ENCODE peak calls at places on chromosomes 6 and 20, in eight cellular contexts. J is dorsolateral prefrontal cortex, U is progenitor cell of endocrine pancreas, K is brain microvascular endothelial cell, G is tibial nerve, C is right atrium auricular region, I is bronchial epithelial cell, N is neural progenitor cell. X is an unnamed sample.

GRCh38 chr6:98769546-98769945 is 64.8 kb upstream of the POU3F2 start:
- DNase-seq in J (peak; percentile 30), U (no peak), K (no peak), G (no peak), C (no peak), I (peak; percentile 54), N (peak; percentile 23), X (no peak)

GRCh38 chr6:29017428-29017802 is 12.3 kb upstream of the ZNF311 start:
- DNase-seq in J (no peak), U (no peak), K (no peak), G (no peak), C (no peak), I (no peak), N (no peak), X (no peak)

GRCh38 chr6:36357872-36358234 is 21.2 kb upstream of the BNIP5 start:
- DNase-seq in J (no peak), U (no peak), K (no peak), G (no peak), C (no peak), I (no peak), N (no peak), X (no peak)

GRCh38 chr6:7886132-7886531 is 24.5 kb downstream of the TXNDC5 start:
- DNase-seq in J (no peak), U (no peak), K (no peak), G (no peak), C (no peak), I (no peak), N (no peak), X (no peak)

GRCh38 chr6:166589334-166589731 is 2.9 kb upstream of the RAMACL start:
- DNase-seq in J (no peak), U (no peak), K (no peak), G (no peak), C (no peak), I (no peak), N (no peak), X (no peak)

GRCh38 chr6:25942561-25943147 is 12.2 kb upstream of the SLC17A2 start:
- DNase-seq in J (no peak), U (no peak), K (peak; percentile 24), G (no peak), C (no peak), I (peak; percentile 57), N (peak; percentile 21), X (no peak)

GRCh38 chr6:75620387-75621304 is 19.0 kb downstream of the SENP6 start:
- DNase-seq in J (no peak), U (no peak), K (no peak), G (no peak), C (no peak), I (no peak), N (no peak), X (no peak)

GRCh38 chr20:4681441-4681840 is 40.3 kb upstream of the PRND start:
- DNase-seq in J (no peak), U (no peak), K (no peak), G (no peak), C (no peak), I (no peak), N (no peak), X (no peak)

GRCh38 chr6:37622639-37623038 is 75.0 kb downstream of the MDGA1 start:
- DNase-seq in J (no peak), U (no peak), K (no peak), G (no peak), C (no peak), I (peak; percentile 44), N (no peak), X (no peak)

GRCh38 chr6:167995731-167996151 is 1.7 kb upstream of the KIF25 start:
- DNase-seq in J (no peak), U (no peak), K (no peak), G (no peak), C (no peak), I (no peak), N (no peak), X (no peak)

GRCh38 chr6:167997642-167998041 is at the start of gene KIF25:
- DNase-seq in J (no peak), U (no peak), K (no peak), G (no peak), C (no peak), I (no peak), N (no peak), X (no peak)

GRCh38 chr6:167995302-167995701 is 2.2 kb upstream of the KIF25 start:
- DNase-seq in J (no peak), U (no peak), K (no peak), G (no peak), C (no peak), I (no peak), N (no peak), X (no peak)

GRCh38 chr6:167998206-167998605 is 735 bp downstream of the KIF25 start:
- DNase-seq in J (no peak), U (no peak), K (no peak), G (no peak), C (no peak), I (no peak), N (no peak), X (no peak)

GRCh38 chr6:167996424-167997199 is 859 bp upstream of the KIF25 start:
- DNase-seq in J (no peak), U (no peak), K (no peak), G (no peak), C (no peak), I (no peak), N (peak; percentile 34), X (no peak)
- TF ChIP-seq CTCF in J (no peak), U (no peak), K (peak; percentile 34), G (no peak), C (no peak), I (no peak), N (no peak), X (no peak)

GRCh38 chr20:23869520-23869919 is 10.0 kb downstream of the CST5 start:
- DNase-seq in J (no peak), U (no peak), K (no peak), G (no peak), C (no peak), I (no peak), N (no peak), X (no peak)

GRCh38 chr20:23867152-23867776 is 12.3 kb downstream of the CST5 start:
- DNase-seq in J (no peak), U (no peak), K (no peak), G (no peak), C (no peak), I (no peak), N (no peak), X (no peak)

GRCh38 chr20:23870461-23870860 is 9.1 kb downstream of the CST5 start:
- DNase-seq in J (no peak), U (no peak), K (no peak), G (no peak), C (no peak), I (no peak), N (no peak), X (no peak)

GRCh38 chr20:23873370-23874015 is 6.1 kb downstream of the CST5 start:
- DNase-seq in J (no peak), U (no peak), K (no peak), G (no peak), C (no peak), I (no peak), N (no peak), X (no peak)

DNA sequence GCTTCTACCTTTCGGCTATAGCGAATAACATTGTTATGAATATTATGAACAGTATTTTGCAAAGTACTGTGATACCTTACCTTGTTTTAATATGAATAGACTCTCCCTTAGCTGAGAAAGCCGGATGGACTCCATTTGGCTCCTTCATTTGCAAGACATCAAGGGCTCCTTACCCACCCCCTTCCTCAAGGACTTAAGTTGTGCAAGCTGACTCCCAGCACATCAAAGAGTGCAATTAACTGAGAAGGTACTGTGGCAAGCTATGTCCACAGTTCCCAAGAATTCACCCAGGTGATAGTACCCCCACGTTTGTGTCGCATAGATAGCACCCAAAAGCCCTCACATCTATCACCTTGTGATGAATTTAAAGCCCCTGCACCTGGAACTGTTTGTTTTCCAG is 11.2 kb downstream of the CST5 start:
- DNase-seq in J (no peak), U (no peak), K (no peak), G (no peak), C (no peak), I (no peak), N (no peak), X (no peak)
- TF ChIP-seq CTCF in J (no peak), U (no peak), K (no peak), G (no peak), C (no peak), I (no peak), N (no peak), X (no peak)

DNA sequence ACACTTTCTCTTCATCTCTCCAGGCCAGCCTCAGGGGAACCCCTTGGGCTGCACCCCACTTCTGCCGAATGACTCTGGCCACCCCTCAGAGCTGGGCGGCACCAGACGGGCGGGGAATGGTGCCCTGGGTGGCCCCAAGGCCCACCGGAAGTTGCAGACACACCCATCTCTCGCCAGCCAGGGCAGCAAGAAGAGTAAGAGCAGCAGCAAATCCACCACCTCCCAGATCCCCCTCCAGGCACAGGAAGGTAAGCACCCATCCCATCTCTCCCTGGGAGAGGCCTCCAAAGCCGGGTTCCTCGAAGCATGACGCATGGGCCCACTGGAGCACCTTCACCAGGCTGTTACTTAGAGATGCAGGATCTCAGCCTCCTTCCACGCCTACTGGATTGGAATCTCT is 11.3 kb downstream of the MDFI start:
- DNase-seq in J (no peak), U (no peak), K (no peak), G (no peak), C (no peak), I (no peak), N (no peak), X (no peak)
- TF ChIP-seq CTCF in J (no peak), U (no peak), K (no peak), G (no peak), C (no peak), I (no peak), N (no peak), X (no peak)

GRCh38 chr20:12833861-12834260 is 174.9 kb upstream of the SPTLC3 start:
- DNase-seq in J (no peak), U (no peak), K (no peak), G (no peak), C (no peak), I (no peak), N (no peak), X (no peak)

GRCh38 chr20:12837646-12838045 is 171.1 kb upstream of the SPTLC3 start:
- DNase-seq in J (no peak), U (no peak), K (no peak), G (no peak), C (no peak), I (peak; percentile 22), N (no peak), X (no peak)

GRCh38 chr20:12835999-12836398 is 172.8 kb upstream of the SPTLC3 start:
- DNase-seq in J (no peak), U (no peak), K (no peak), G (no peak), C (no peak), I (peak; percentile 78), N (no peak), X (no peak)

DNA sequence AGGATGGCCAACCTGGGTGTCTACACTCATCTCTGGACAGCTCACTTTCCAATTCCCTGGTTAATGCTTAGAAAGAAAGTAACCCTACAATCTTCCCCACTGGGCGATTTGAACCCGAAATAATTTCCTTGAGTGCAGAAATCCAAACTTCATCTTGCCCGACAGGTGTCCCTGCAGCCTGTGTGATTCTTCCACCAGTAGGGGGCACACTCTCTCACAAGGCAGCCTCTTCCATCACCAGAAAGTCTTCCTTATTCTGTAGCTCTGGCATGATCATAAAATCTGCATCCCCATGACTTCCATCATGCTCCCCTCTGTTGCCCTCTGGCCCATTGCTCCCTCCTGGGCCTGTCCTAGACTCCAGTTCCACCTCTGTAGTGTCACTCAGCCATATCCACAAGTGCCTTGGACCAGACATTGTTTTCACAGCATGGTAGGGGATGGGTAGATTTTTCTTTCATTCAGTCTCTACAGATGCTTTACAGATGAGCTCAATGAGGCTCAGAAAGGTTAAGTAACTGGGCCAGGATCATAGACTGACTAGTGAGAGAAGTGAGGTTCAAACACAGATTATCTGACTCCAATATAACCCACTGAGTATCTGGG is 170.4 kb upstream of the SPTLC3 start:
- DNase-seq in J (no peak), U (no peak), K (no peak), G (no peak), C (no peak), I (no peak), N (peak; percentile 35), X (no peak)
- TF ChIP-seq CTCF in J (peak; percentile 10), U (no peak), K (peak; percentile 15), G (no peak), C (no peak), I (peak; percentile 23), N (peak; percentile 64), X (no peak)